ENCODE peak calls at places on chromosome 2, in six cellular contexts. One of them, this sample, is unnamed.

GRCh38 chr2:11616851-11617415 is 53.1 kb downstream of the NTSR2 start:
- DNase-seq in stimulated activated naive CD8-positive, alpha-beta T cell treated with anti-CD3 and anti-CD28 coated beads, Interleukin-15, Interleukin-2, amounts not matched to agents 100 U/mL and 50 U/mL, for 24 hours: no peak
- DNase-seq in HTR-8/SVneo: no peak
- DNase-seq in activated T-cell treated with anti-CD3 and anti-CD28 coated beads for 24 hours: no peak
- DNase-seq in stimulated activated CD4-positive, alpha-beta T cell treated with anti-CD3 and anti-CD28 coated beads, Interleukin-15, amount 100 ng/mL, for 24 hours: no peak
- DNase-seq in GM19239: no peak
- DNase-seq in this sample: no peak

GRCh38 chr2:222919841-222920609 is 59.2 kb downstream of the ACSL3 start:
- DNase-seq in activated T-cell treated with anti-CD3 and anti-CD28 coated beads for 24 hours: no peak
- DNase-seq in stimulated activated naive CD8-positive, alpha-beta T cell treated with anti-CD3 and anti-CD28 coated beads, Interleukin-15, Interleukin-2, amounts not matched to agents 100 U/mL and 50 U/mL, for 24 hours: no peak
- DNase-seq in stimulated activated CD4-positive, alpha-beta T cell treated with anti-CD3 and anti-CD28 coated beads, Interleukin-15, amount 100 ng/mL, for 24 hours: no peak
- DNase-seq in HTR-8/SVneo: peak
- DNase-seq in GM19239: no peak
- DNase-seq in this sample: no peak

GRCh38 chr2:64325852-64326577 is 127.9 kb upstream of the LGALSL start:
- DNase-seq in stimulated activated CD4-positive, alpha-beta T cell treated with anti-CD3 and anti-CD28 coated beads, Interleukin-15, amount 100 ng/mL, for 24 hours: peak
- DNase-seq in HTR-8/SVneo: no peak
- DNase-seq in GM19239: peak
- DNase-seq in activated T-cell treated with anti-CD3 and anti-CD28 coated beads for 24 hours: peak
- DNase-seq in stimulated activated naive CD8-positive, alpha-beta T cell treated with anti-CD3 and anti-CD28 coated beads, Interleukin-15, Interleukin-2, amounts not matched to agents 100 U/mL and 50 U/mL, for 24 hours: peak
- DNase-seq in this sample: no peak

GRCh38 chr2:43222472-43223146 is 3.8 kb downstream of the ZFP36L2 start:
- DNase-seq in GM19239: no peak
- DNase-seq in activated T-cell treated with anti-CD3 and anti-CD28 coated beads for 24 hours: no peak
- DNase-seq in stimulated activated naive CD8-positive, alpha-beta T cell treated with anti-CD3 and anti-CD28 coated beads, Interleukin-15, Interleukin-2, amounts not matched to agents 100 U/mL and 50 U/mL, for 24 hours: no peak
- DNase-seq in stimulated activated CD4-positive, alpha-beta T cell treated with anti-CD3 and anti-CD28 coated beads, Interleukin-15, amount 100 ng/mL, for 24 hours: no peak
- DNase-seq in HTR-8/SVneo: no peak
- DNase-seq in this sample: no peak

GRCh38 chr2:145184741-145185671 is 665.1 kb upstream of the ZEB2 start:
- DNase-seq in stimulated activated naive CD8-positive, alpha-beta T cell treated with anti-CD3 and anti-CD28 coated beads, Interleukin-15, Interleukin-2, amounts not matched to agents 100 U/mL and 50 U/mL, for 24 hours: no peak
- DNase-seq in activated T-cell treated with anti-CD3 and anti-CD28 coated beads for 24 hours: no peak
- DNase-seq in GM19239: no peak
- DNase-seq in stimulated activated CD4-positive, alpha-beta T cell treated with anti-CD3 and anti-CD28 coated beads, Interleukin-15, amount 100 ng/mL, for 24 hours: no peak
- DNase-seq in HTR-8/SVneo: no peak
- DNase-seq in this sample: no peak

GRCh38 chr2:74481961-74482800 is 617 bp downstream of the CCDC142 start:
- DNase-seq in GM19239: no peak
- DNase-seq in stimulated activated CD4-positive, alpha-beta T cell treated with anti-CD3 and anti-CD28 coated beads, Interleukin-15, amount 100 ng/mL, for 24 hours: peak
- DNase-seq in HTR-8/SVneo: peak
- DNase-seq in stimulated activated naive CD8-positive, alpha-beta T cell treated with anti-CD3 and anti-CD28 coated beads, Interleukin-15, Interleukin-2, amounts not matched to agents 100 U/mL and 50 U/mL, for 24 hours: peak
- DNase-seq in activated T-cell treated with anti-CD3 and anti-CD28 coated beads for 24 hours: peak
- DNase-seq in this sample: peak

GRCh38 chr2:121351521-121352318 is 66.7 kb upstream of the TFCP2L1 start:
- DNase-seq in stimulated activated CD4-positive, alpha-beta T cell treated with anti-CD3 and anti-CD28 coated beads, Interleukin-15, amount 100 ng/mL, for 24 hours: no peak
- DNase-seq in HTR-8/SVneo: no peak
- DNase-seq in activated T-cell treated with anti-CD3 and anti-CD28 coated beads for 24 hours: no peak
- DNase-seq in GM19239: no peak
- DNase-seq in stimulated activated naive CD8-positive, alpha-beta T cell treated with anti-CD3 and anti-CD28 coated beads, Interleukin-15, Interleukin-2, amounts not matched to agents 100 U/mL and 50 U/mL, for 24 hours: no peak
- DNase-seq in this sample: no peak

GRCh38 chr2:101223814-101224231 is 28.9 kb upstream of the CNOT11 start:
- DNase-seq in GM19239: peak
- DNase-seq in activated T-cell treated with anti-CD3 and anti-CD28 coated beads for 24 hours: peak
- DNase-seq in stimulated activated naive CD8-positive, alpha-beta T cell treated with anti-CD3 and anti-CD28 coated beads, Interleukin-15, Interleukin-2, amounts not matched to agents 100 U/mL and 50 U/mL, for 24 hours: peak
- DNase-seq in stimulated activated CD4-positive, alpha-beta T cell treated with anti-CD3 and anti-CD28 coated beads, Interleukin-15, amount 100 ng/mL, for 24 hours: peak
- DNase-seq in HTR-8/SVneo: no peak
- DNase-seq in this sample: no peak

GRCh38 chr2:100107911-100108647 is 34.3 kb downstream of the AFF3 start:
- DNase-seq in HTR-8/SVneo: no peak
- DNase-seq in stimulated activated naive CD8-positive, alpha-beta T cell treated with anti-CD3 and anti-CD28 coated beads, Interleukin-15, Interleukin-2, amounts not matched to agents 100 U/mL and 50 U/mL, for 24 hours: no peak
- DNase-seq in stimulated activated CD4-positive, alpha-beta T cell treated with anti-CD3 and anti-CD28 coated beads, Interleukin-15, amount 100 ng/mL, for 24 hours: no peak
- DNase-seq in GM19239: no peak
- DNase-seq in activated T-cell treated with anti-CD3 and anti-CD28 coated beads for 24 hours: no peak
- DNase-seq in this sample: no peak

GRCh38 chr2:151805961-151806360 is 22.3 kb downstream of the ARL5A start:
- DNase-seq in stimulated activated CD4-positive, alpha-beta T cell treated with anti-CD3 and anti-CD28 coated beads, Interleukin-15, amount 100 ng/mL, for 24 hours: no peak
- DNase-seq in activated T-cell treated with anti-CD3 and anti-CD28 coated beads for 24 hours: no peak
- DNase-seq in stimulated activated naive CD8-positive, alpha-beta T cell treated with anti-CD3 and anti-CD28 coated beads, Interleukin-15, Interleukin-2, amounts not matched to agents 100 U/mL and 50 U/mL, for 24 hours: no peak
- DNase-seq in HTR-8/SVneo: no peak
- DNase-seq in GM19239: no peak
- DNase-seq in this sample: no peak

GRCh38 chr2:54052825-54053718 is 62.3 kb upstream of the ACYP2 start:
- DNase-seq in stimulated activated naive CD8-positive, alpha-beta T cell treated with anti-CD3 and anti-CD28 coated beads, Interleukin-15, Interleukin-2, amounts not matched to agents 100 U/mL and 50 U/mL, for 24 hours: no peak
- DNase-seq in activated T-cell treated with anti-CD3 and anti-CD28 coated beads for 24 hours: no peak
- DNase-seq in stimulated activated CD4-positive, alpha-beta T cell treated with anti-CD3 and anti-CD28 coated beads, Interleukin-15, amount 100 ng/mL, for 24 hours: no peak
- DNase-seq in HTR-8/SVneo: no peak
- DNase-seq in GM19239: no peak
- DNase-seq in this sample: no peak

GRCh38 chr2:27727257-27727656 is 44.3 kb upstream of the MRPL33 start:
- DNase-seq in stimulated activated naive CD8-positive, alpha-beta T cell treated with anti-CD3 and anti-CD28 coated beads, Interleukin-15, Interleukin-2, amounts not matched to agents 100 U/mL and 50 U/mL, for 24 hours: no peak
- DNase-seq in HTR-8/SVneo: no peak
- DNase-seq in stimulated activated CD4-positive, alpha-beta T cell treated with anti-CD3 and anti-CD28 coated beads, Interleukin-15, amount 100 ng/mL, for 24 hours: no peak
- DNase-seq in activated T-cell treated with anti-CD3 and anti-CD28 coated beads for 24 hours: no peak
- DNase-seq in GM19239: no peak
- DNase-seq in this sample: peak

GRCh38 chr2:237073552-237073951 is 12.1 kb upstream of the COPS8 start:
- DNase-seq in stimulated activated naive CD8-positive, alpha-beta T cell treated with anti-CD3 and anti-CD28 coated beads, Interleukin-15, Interleukin-2, amounts not matched to agents 100 U/mL and 50 U/mL, for 24 hours: no peak
- DNase-seq in HTR-8/SVneo: no peak
- DNase-seq in activated T-cell treated with anti-CD3 and anti-CD28 coated beads for 24 hours: no peak
- DNase-seq in GM19239: no peak
- DNase-seq in stimulated activated CD4-positive, alpha-beta T cell treated with anti-CD3 and anti-CD28 coated beads, Interleukin-15, amount 100 ng/mL, for 24 hours: no peak
- DNase-seq in this sample: peak

GRCh38 chr2:231489990-231490389 is 25.7 kb upstream of the NCL start:
- DNase-seq in activated T-cell treated with anti-CD3 and anti-CD28 coated beads for 24 hours: no peak
- DNase-seq in GM19239: no peak
- DNase-seq in HTR-8/SVneo: no peak
- DNase-seq in stimulated activated CD4-positive, alpha-beta T cell treated with anti-CD3 and anti-CD28 coated beads, Interleukin-15, amount 100 ng/mL, for 24 hours: peak
- DNase-seq in stimulated activated naive CD8-positive, alpha-beta T cell treated with anti-CD3 and anti-CD28 coated beads, Interleukin-15, Interleukin-2, amounts not matched to agents 100 U/mL and 50 U/mL, for 24 hours: peak
- DNase-seq in this sample: no peak

GRCh38 chr2:105812180-105813044 is 67.7 kb downstream of the NCK2 start:
- DNase-seq in GM19239: peak
- DNase-seq in HTR-8/SVneo: no peak
- DNase-seq in stimulated activated naive CD8-positive, alpha-beta T cell treated with anti-CD3 and anti-CD28 coated beads, Interleukin-15, Interleukin-2, amounts not matched to agents 100 U/mL and 50 U/mL, for 24 hours: no peak
- DNase-seq in activated T-cell treated with anti-CD3 and anti-CD28 coated beads for 24 hours: no peak
- DNase-seq in stimulated activated CD4-positive, alpha-beta T cell treated with anti-CD3 and anti-CD28 coated beads, Interleukin-15, amount 100 ng/mL, for 24 hours: no peak
- DNase-seq in this sample: no peak

GRCh38 chr2:101111917-101112771 is 39.0 kb downstream of the TBC1D8 start:
- DNase-seq in GM19239: no peak
- DNase-seq in stimulated activated naive CD8-positive, alpha-beta T cell treated with anti-CD3 and anti-CD28 coated beads, Interleukin-15, Interleukin-2, amounts not matched to agents 100 U/mL and 50 U/mL, for 24 hours: no peak
- DNase-seq in stimulated activated CD4-positive, alpha-beta T cell treated with anti-CD3 and anti-CD28 coated beads, Interleukin-15, amount 100 ng/mL, for 24 hours: no peak
- DNase-seq in activated T-cell treated with anti-CD3 and anti-CD28 coated beads for 24 hours: no peak
- DNase-seq in HTR-8/SVneo: peak
- DNase-seq in this sample: no peak

GRCh38 chr2:64487256-64488049 is 33.5 kb downstream of the LGALSL start:
- DNase-seq in stimulated activated naive CD8-positive, alpha-beta T cell treated with anti-CD3 and anti-CD28 coated beads, Interleukin-15, Interleukin-2, amounts not matched to agents 100 U/mL and 50 U/mL, for 24 hours: no peak
- DNase-seq in GM19239: no peak
- DNase-seq in stimulated activated CD4-positive, alpha-beta T cell treated with anti-CD3 and anti-CD28 coated beads, Interleukin-15, amount 100 ng/mL, for 24 hours: no peak
- DNase-seq in activated T-cell treated with anti-CD3 and anti-CD28 coated beads for 24 hours: no peak
- DNase-seq in HTR-8/SVneo: no peak
- DNase-seq in this sample: no peak

GRCh38 chr2:229376866-229377265 is 105.8 kb upstream of the PID1 start:
- DNase-seq in GM19239: no peak
- DNase-seq in HTR-8/SVneo: no peak
- DNase-seq in stimulated activated CD4-positive, alpha-beta T cell treated with anti-CD3 and anti-CD28 coated beads, Interleukin-15, amount 100 ng/mL, for 24 hours: no peak
- DNase-seq in stimulated activated naive CD8-positive, alpha-beta T cell treated with anti-CD3 and anti-CD28 coated beads, Interleukin-15, Interleukin-2, amounts not matched to agents 100 U/mL and 50 U/mL, for 24 hours: no peak
- DNase-seq in activated T-cell treated with anti-CD3 and anti-CD28 coated beads for 24 hours: no peak
- DNase-seq in this sample: peak

GRCh38 chr2:239268082-239268481 is 132.7 kb downstream of the HDAC4 start:
- DNase-seq in HTR-8/SVneo: no peak
- DNase-seq in GM19239: no peak
- DNase-seq in activated T-cell treated with anti-CD3 and anti-CD28 coated beads for 24 hours: no peak
- DNase-seq in stimulated activated naive CD8-positive, alpha-beta T cell treated with anti-CD3 and anti-CD28 coated beads, Interleukin-15, Interleukin-2, amounts not matched to agents 100 U/mL and 50 U/mL, for 24 hours: no peak
- DNase-seq in stimulated activated CD4-positive, alpha-beta T cell treated with anti-CD3 and anti-CD28 coated beads, Interleukin-15, amount 100 ng/mL, for 24 hours: no peak
- DNase-seq in this sample: peak

GRCh38 chr2:263774-264492 is at the start of gene SH3YL1:
- DNase-seq in activated T-cell treated with anti-CD3 and anti-CD28 coated beads for 24 hours: no peak
- DNase-seq in HTR-8/SVneo: peak
- DNase-seq in stimulated activated CD4-positive, alpha-beta T cell treated with anti-CD3 and anti-CD28 coated beads, Interleukin-15, amount 100 ng/mL, for 24 hours: peak
- DNase-seq in stimulated activated naive CD8-positive, alpha-beta T cell treated with anti-CD3 and anti-CD28 coated beads, Interleukin-15, Interleukin-2, amounts not matched to agents 100 U/mL and 50 U/mL, for 24 hours: peak
- DNase-seq in GM19239: peak
- DNase-seq in this sample: peak

GRCh38 chr2:64979744-64980143 is 9.5 kb upstream of the SLC1A4 start:
- DNase-seq in activated T-cell treated with anti-CD3 and anti-CD28 coated beads for 24 hours: no peak
- DNase-seq in stimulated activated naive CD8-positive, alpha-beta T cell treated with anti-CD3 and anti-CD28 coated beads, Interleukin-15, Interleukin-2, amounts not matched to agents 100 U/mL and 50 U/mL, for 24 hours: no peak
- DNase-seq in HTR-8/SVneo: no peak
- DNase-seq in stimulated activated CD4-positive, alpha-beta T cell treated with anti-CD3 and anti-CD28 coated beads, Interleukin-15, amount 100 ng/mL, for 24 hours: no peak
- DNase-seq in GM19239: no peak
- DNase-seq in this sample: no peak

GRCh38 chr2:70068119-70068518 is 19.2 kb upstream of the PCBP1 start:
- DNase-seq in stimulated activated naive CD8-positive, alpha-beta T cell treated with anti-CD3 and anti-CD28 coated beads, Interleukin-15, Interleukin-2, amounts not matched to agents 100 U/mL and 50 U/mL, for 24 hours: no peak
- DNase-seq in stimulated activated CD4-positive, alpha-beta T cell treated with anti-CD3 and anti-CD28 coated beads, Interleukin-15, amount 100 ng/mL, for 24 hours: no peak
- DNase-seq in GM19239: no peak
- DNase-seq in activated T-cell treated with anti-CD3 and anti-CD28 coated beads for 24 hours: no peak
- DNase-seq in HTR-8/SVneo: no peak
- DNase-seq in this sample: no peak

GRCh38 chr2:60347781-60348180 is 205.7 kb downstream of the BCL11A start:
- DNase-seq in stimulated activated CD4-positive, alpha-beta T cell treated with anti-CD3 and anti-CD28 coated beads, Interleukin-15, amount 100 ng/mL, for 24 hours: no peak
- DNase-seq in stimulated activated naive CD8-positive, alpha-beta T cell treated with anti-CD3 and anti-CD28 coated beads, Interleukin-15, Interleukin-2, amounts not matched to agents 100 U/mL and 50 U/mL, for 24 hours: no peak
- DNase-seq in HTR-8/SVneo: no peak
- DNase-seq in GM19239: no peak
- DNase-seq in activated T-cell treated with anti-CD3 and anti-CD28 coated beads for 24 hours: no peak
- DNase-seq in this sample: peak

GRCh38 chr2:7954223-7954622 is 727.6 kb upstream of the ID2 start:
- DNase-seq in activated T-cell treated with anti-CD3 and anti-CD28 coated beads for 24 hours: no peak
- DNase-seq in stimulated activated CD4-positive, alpha-beta T cell treated with anti-CD3 and anti-CD28 coated beads, Interleukin-15, amount 100 ng/mL, for 24 hours: no peak
- DNase-seq in stimulated activated naive CD8-positive, alpha-beta T cell treated with anti-CD3 and anti-CD28 coated beads, Interleukin-15, Interleukin-2, amounts not matched to agents 100 U/mL and 50 U/mL, for 24 hours: no peak
- DNase-seq in HTR-8/SVneo: no peak
- DNase-seq in GM19239: no peak
- DNase-seq in this sample: no peak

GRCh38 chr2:238093181-238094140 is 6.7 kb upstream of the ESPNL start:
- DNase-seq in activated T-cell treated with anti-CD3 and anti-CD28 coated beads for 24 hours: no peak
- DNase-seq in stimulated activated naive CD8-positive, alpha-beta T cell treated with anti-CD3 and anti-CD28 coated beads, Interleukin-15, Interleukin-2, amounts not matched to agents 100 U/mL and 50 U/mL, for 24 hours: no peak
- DNase-seq in stimulated activated CD4-positive, alpha-beta T cell treated with anti-CD3 and anti-CD28 coated beads, Interleukin-15, amount 100 ng/mL, for 24 hours: no peak
- DNase-seq in HTR-8/SVneo: no peak
- DNase-seq in GM19239: no peak
- DNase-seq in this sample: no peak

GRCh38 chr2:230738924-230739323 is 26.3 kb downstream of the CAB39 start:
- DNase-seq in stimulated activated naive CD8-positive, alpha-beta T cell treated with anti-CD3 and anti-CD28 coated beads, Interleukin-15, Interleukin-2, amounts not matched to agents 100 U/mL and 50 U/mL, for 24 hours: no peak
- DNase-seq in stimulated activated CD4-positive, alpha-beta T cell treated with anti-CD3 and anti-CD28 coated beads, Interleukin-15, amount 100 ng/mL, for 24 hours: no peak
- DNase-seq in activated T-cell treated with anti-CD3 and anti-CD28 coated beads for 24 hours: no peak
- DNase-seq in GM19239: no peak
- DNase-seq in HTR-8/SVneo: no peak
- DNase-seq in this sample: no peak

GRCh38 chr2:180077295-180077906 is 70.3 kb upstream of the CWC22 start:
- DNase-seq in stimulated activated naive CD8-positive, alpha-beta T cell treated with anti-CD3 and anti-CD28 coated beads, Interleukin-15, Interleukin-2, amounts not matched to agents 100 U/mL and 50 U/mL, for 24 hours: no peak
- DNase-seq in HTR-8/SVneo: peak
- DNase-seq in stimulated activated CD4-positive, alpha-beta T cell treated with anti-CD3 and anti-CD28 coated beads, Interleukin-15, amount 100 ng/mL, for 24 hours: no peak
- DNase-seq in GM19239: no peak
- DNase-seq in activated T-cell treated with anti-CD3 and anti-CD28 coated beads for 24 hours: no peak
- DNase-seq in this sample: no peak

GRCh38 chr2:137935591-137935990 is 28.7 kb upstream of the HNMT start:
- DNase-seq in HTR-8/SVneo: no peak
- DNase-seq in stimulated activated naive CD8-positive, alpha-beta T cell treated with anti-CD3 and anti-CD28 coated beads, Interleukin-15, Interleukin-2, amounts not matched to agents 100 U/mL and 50 U/mL, for 24 hours: no peak
- DNase-seq in stimulated activated CD4-positive, alpha-beta T cell treated with anti-CD3 and anti-CD28 coated beads, Interleukin-15, amount 100 ng/mL, for 24 hours: no peak
- DNase-seq in GM19239: no peak
- DNase-seq in activated T-cell treated with anti-CD3 and anti-CD28 coated beads for 24 hours: no peak
- DNase-seq in this sample: no peak

GRCh38 chr2:27627963-27628766 is 647 bp downstream of the CCDC121 start:
- DNase-seq in HTR-8/SVneo: peak
- DNase-seq in stimulated activated CD4-positive, alpha-beta T cell treated with anti-CD3 and anti-CD28 coated beads, Interleukin-15, amount 100 ng/mL, for 24 hours: peak
- DNase-seq in stimulated activated naive CD8-positive, alpha-beta T cell treated with anti-CD3 and anti-CD28 coated beads, Interleukin-15, Interleukin-2, amounts not matched to agents 100 U/mL and 50 U/mL, for 24 hours: no peak
- DNase-seq in activated T-cell treated with anti-CD3 and anti-CD28 coated beads for 24 hours: no peak
- DNase-seq in GM19239: no peak
- DNase-seq in this sample: peak

GRCh38 chr2:23649819-23650218 is 264.8 kb downstream of the KLHL29 start:
- DNase-seq in GM19239: no peak
- DNase-seq in activated T-cell treated with anti-CD3 and anti-CD28 coated beads for 24 hours: no peak
- DNase-seq in stimulated activated CD4-positive, alpha-beta T cell treated with anti-CD3 and anti-CD28 coated beads, Interleukin-15, amount 100 ng/mL, for 24 hours: no peak
- DNase-seq in HTR-8/SVneo: no peak
- DNase-seq in stimulated activated naive CD8-positive, alpha-beta T cell treated with anti-CD3 and anti-CD28 coated beads, Interleukin-15, Interleukin-2, amounts not matched to agents 100 U/mL and 50 U/mL, for 24 hours: no peak
- DNase-seq in this sample: no peak

GRCh38 chr2:110973275-110973674 is 147.4 kb upstream of the BCL2L11 start:
- DNase-seq in stimulated activated CD4-positive, alpha-beta T cell treated with anti-CD3 and anti-CD28 coated beads, Interleukin-15, amount 100 ng/mL, for 24 hours: no peak
- DNase-seq in HTR-8/SVneo: no peak
- DNase-seq in activated T-cell treated with anti-CD3 and anti-CD28 coated beads for 24 hours: no peak
- DNase-seq in stimulated activated naive CD8-positive, alpha-beta T cell treated with anti-CD3 and anti-CD28 coated beads, Interleukin-15, Interleukin-2, amounts not matched to agents 100 U/mL and 50 U/mL, for 24 hours: no peak
- DNase-seq in GM19239: no peak
- DNase-seq in this sample: no peak

GRCh38 chr2:125312342-125312741 is 1287.3 kb downstream of the CNTNAP5 start:
- DNase-seq in stimulated activated CD4-positive, alpha-beta T cell treated with anti-CD3 and anti-CD28 coated beads, Interleukin-15, amount 100 ng/mL, for 24 hours: no peak
- DNase-seq in stimulated activated naive CD8-positive, alpha-beta T cell treated with anti-CD3 and anti-CD28 coated beads, Interleukin-15, Interleukin-2, amounts not matched to agents 100 U/mL and 50 U/mL, for 24 hours: no peak
- DNase-seq in activated T-cell treated with anti-CD3 and anti-CD28 coated beads for 24 hours: no peak
- DNase-seq in GM19239: no peak
- DNase-seq in HTR-8/SVneo: no peak
- DNase-seq in this sample: no peak

GRCh38 chr2:156464106-156464505 is 27.9 kb downstream of the GPD2 start:
- DNase-seq in HTR-8/SVneo: no peak
- DNase-seq in activated T-cell treated with anti-CD3 and anti-CD28 coated beads for 24 hours: no peak
- DNase-seq in GM19239: no peak
- DNase-seq in stimulated activated CD4-positive, alpha-beta T cell treated with anti-CD3 and anti-CD28 coated beads, Interleukin-15, amount 100 ng/mL, for 24 hours: no peak
- DNase-seq in stimulated activated naive CD8-positive, alpha-beta T cell treated with anti-CD3 and anti-CD28 coated beads, Interleukin-15, Interleukin-2, amounts not matched to agents 100 U/mL and 50 U/mL, for 24 hours: no peak
- DNase-seq in this sample: no peak

GRCh38 chr2:285506-285905 is 2.4 kb downstream of the ALKAL2 start:
- DNase-seq in GM19239: no peak
- DNase-seq in activated T-cell treated with anti-CD3 and anti-CD28 coated beads for 24 hours: no peak
- DNase-seq in stimulated activated CD4-positive, alpha-beta T cell treated with anti-CD3 and anti-CD28 coated beads, Interleukin-15, amount 100 ng/mL, for 24 hours: no peak
- DNase-seq in HTR-8/SVneo: peak
- DNase-seq in stimulated activated naive CD8-positive, alpha-beta T cell treated with anti-CD3 and anti-CD28 coated beads, Interleukin-15, Interleukin-2, amounts not matched to agents 100 U/mL and 50 U/mL, for 24 hours: no peak
- DNase-seq in this sample: no peak

GRCh38 chr2:14907014-14907612 is 274.6 kb downstream of the LRATD1 start:
- DNase-seq in GM19239: no peak
- DNase-seq in HTR-8/SVneo: no peak
- DNase-seq in stimulated activated naive CD8-positive, alpha-beta T cell treated with anti-CD3 and anti-CD28 coated beads, Interleukin-15, Interleukin-2, amounts not matched to agents 100 U/mL and 50 U/mL, for 24 hours: no peak
- DNase-seq in activated T-cell treated with anti-CD3 and anti-CD28 coated beads for 24 hours: no peak
- DNase-seq in stimulated activated CD4-positive, alpha-beta T cell treated with anti-CD3 and anti-CD28 coated beads, Interleukin-15, amount 100 ng/mL, for 24 hours: no peak
- DNase-seq in this sample: no peak

GRCh38 chr2:206045251-206045650 is 40.7 kb downstream of the INO80D start:
- DNase-seq in stimulated activated naive CD8-positive, alpha-beta T cell treated with anti-CD3 and anti-CD28 coated beads, Interleukin-15, Interleukin-2, amounts not matched to agents 100 U/mL and 50 U/mL, for 24 hours: no peak
- DNase-seq in stimulated activated CD4-positive, alpha-beta T cell treated with anti-CD3 and anti-CD28 coated beads, Interleukin-15, amount 100 ng/mL, for 24 hours: no peak
- DNase-seq in GM19239: no peak
- DNase-seq in HTR-8/SVneo: no peak
- DNase-seq in activated T-cell treated with anti-CD3 and anti-CD28 coated beads for 24 hours: no peak
- DNase-seq in this sample: no peak

GRCh38 chr2:68252407-68253210 is at the start of gene PPP3R1:
- DNase-seq in activated T-cell treated with anti-CD3 and anti-CD28 coated beads for 24 hours: peak
- DNase-seq in GM19239: peak
- DNase-seq in HTR-8/SVneo: peak
- DNase-seq in stimulated activated CD4-positive, alpha-beta T cell treated with anti-CD3 and anti-CD28 coated beads, Interleukin-15, amount 100 ng/mL, for 24 hours: peak
- DNase-seq in stimulated activated naive CD8-positive, alpha-beta T cell treated with anti-CD3 and anti-CD28 coated beads, Interleukin-15, Interleukin-2, amounts not matched to agents 100 U/mL and 50 U/mL, for 24 hours: peak
- DNase-seq in this sample: peak

GRCh38 chr2:33320573-33320972 is 155.9 kb upstream of the RASGRP3 start:
- DNase-seq in GM19239: no peak
- DNase-seq in stimulated activated CD4-positive, alpha-beta T cell treated with anti-CD3 and anti-CD28 coated beads, Interleukin-15, amount 100 ng/mL, for 24 hours: no peak
- DNase-seq in activated T-cell treated with anti-CD3 and anti-CD28 coated beads for 24 hours: no peak
- DNase-seq in HTR-8/SVneo: no peak
- DNase-seq in stimulated activated naive CD8-positive, alpha-beta T cell treated with anti-CD3 and anti-CD28 coated beads, Interleukin-15, Interleukin-2, amounts not matched to agents 100 U/mL and 50 U/mL, for 24 hours: no peak
- DNase-seq in this sample: no peak

GRCh38 chr2:59167514-59167913 is 926.4 kb upstream of the FANCL start:
- DNase-seq in HTR-8/SVneo: no peak
- DNase-seq in stimulated activated CD4-positive, alpha-beta T cell treated with anti-CD3 and anti-CD28 coated beads, Interleukin-15, amount 100 ng/mL, for 24 hours: no peak
- DNase-seq in GM19239: no peak
- DNase-seq in stimulated activated naive CD8-positive, alpha-beta T cell treated with anti-CD3 and anti-CD28 coated beads, Interleukin-15, Interleukin-2, amounts not matched to agents 100 U/mL and 50 U/mL, for 24 hours: no peak
- DNase-seq in activated T-cell treated with anti-CD3 and anti-CD28 coated beads for 24 hours: no peak
- DNase-seq in this sample: no peak